ENCODE peak calls at places on chromosomes 7 and 10, in nine cellular contexts. F is H7, L is NCI-H774, H is PC-9, Q is transverse colon, E is GOT3, T is choroid plexus epithelial cell, D is psoas muscle, W is DND-41. V is an unnamed sample.

GRCh38 chr7:50355817-50356178 is 51.3 kb downstream of the IKZF1 start:
- DNase-seq in L (no peak), Q (no peak), F (peak), T (no peak), W (no peak), E (no peak), D (no peak), H (no peak), V (no peak)

GRCh38 chr10:101272229-101272868 is 43.1 kb upstream of the LBX1 start:
- DNase-seq in T (peak), F (peak), W (peak), H (no peak), L (peak), E (no peak), Q (peak), D (peak), V (no peak)

GRCh38 chr7:157518514-157519175 is 181.8 kb downstream of the DNAJB6 start:
- DNase-seq in Q (no peak), F (no peak), D (no peak), W (no peak), E (no peak), T (no peak), L (no peak), H (no peak), V (no peak)

GRCh38 chr7:90599038-90599437 is 2.9 kb downstream of the CDK14 start:
- DNase-seq in H (no peak), Q (no peak), E (no peak), D (no peak), W (no peak), F (no peak), L (no peak), T (no peak), V (no peak)

GRCh38 chr10:95242581-95243317 is 48.1 kb downstream of the PDLIM1 start:
- DNase-seq in F (peak), W (peak), T (peak), D (no peak), H (no peak), Q (no peak), E (no peak), L (no peak), V (no peak)

GRCh38 chr10:102599565-102600327 is 44.5 kb upstream of the TRIM8 start:
- DNase-seq in W (no peak), F (no peak), Q (no peak), E (no peak), D (no peak), T (peak), L (no peak), H (no peak), V (no peak)

GRCh38 chr10:72563327-72563932 is 62.4 kb downstream of the MICU1 start:
- DNase-seq in T (no peak), L (no peak), Q (no peak), W (no peak), D (no peak), F (no peak), H (no peak), E (no peak), V (no peak)

GRCh38 chr10:101014966-101015581 is 15.5 kb downstream of the LZTS2 start:
- DNase-seq in F (no peak), W (no peak), T (peak), D (peak), Q (no peak), E (peak), H (peak), L (no peak), V (no peak)

GRCh38 chr10:102230861-102231356 is 4.8 kb downstream of the ELOVL3 start:
- DNase-seq in T (peak), F (peak), H (no peak), E (no peak), Q (peak), W (no peak), L (peak), D (peak), V (no peak)

GRCh38 chr7:134594877-134595276 is 46.0 kb downstream of the AKR1B15 start:
- DNase-seq in W (no peak), Q (no peak), T (no peak), E (no peak), L (no peak), F (no peak), H (no peak), D (no peak), V (no peak)

GRCh38 chr7:70764004-70764691 is 367.8 kb upstream of the GALNT17 start:
- DNase-seq in H (no peak), Q (no peak), L (no peak), W (no peak), E (no peak), T (no peak), F (no peak), D (no peak), V (no peak)

GRCh38 chr10:114801411-114801813 is 20.2 kb upstream of the FHIP2A start:
- DNase-seq in H (no peak), F (no peak), L (no peak), W (peak), T (no peak), D (no peak), Q (no peak), E (no peak), V (no peak)

V was measured in NCI-H1417 treated with DMSO at 0.1 percent for 48 hours.